ENCODE peak calls at places on chromosome 1, in five cellular contexts. H is stomach, F is HepG2, Q is ovary, A is A549. Y is an unnamed sample.

GRCh38 chr1:228408041-228408868 is 1.6 kb upstream of the TRIM11 start:
- DNase-seq in Q (peak; percentile 18), F (no peak), H (no peak), A (no peak), Y (no peak)

GRCh38 chr1:147491098-147491497 is 50.2 kb upstream of the BCL9 start:
- DNase-seq in F (no peak), H (no peak), Q (no peak), A (no peak), Y (no peak)

GRCh38 chr1:178684542-178685000 is 40.5 kb upstream of the RALGPS2 start:
- DNase-seq in Q (no peak), F (peak; percentile 52), H (no peak), A (peak; percentile 33), Y (no peak)

GRCh38 chr1:154434346-154435075 is 29.4 kb downstream of the IL6R start:
- DNase-seq in H (peak; percentile 81), A (no peak), F (no peak), Q (peak; percentile 85), Y (peak; percentile 80)

GRCh38 chr1:3564921-3565831 is 46.1 kb downstream of the MEGF6 start:
- DNase-seq in H (peak; percentile 40), F (no peak), Q (no peak), A (peak; percentile 73), Y (no peak)

GRCh38 chr1:3742439-3743298 is 9.6 kb upstream of the CCDC27 start:
- DNase-seq in H (no peak), A (no peak), Q (no peak), F (no peak), Y (no peak)

GRCh38 chr1:7366955-7367665 is 404.0 kb upstream of the VAMP3 start:
- DNase-seq in Q (no peak), H (no peak), A (no peak), F (no peak), Y (peak; percentile 77)

GRCh38 chr1:2449636-2450454 is 26.2 kb upstream of the PLCH2 start:
- DNase-seq in A (no peak), H (no peak), Q (no peak), F (peak; percentile 14), Y (no peak)

GRCh38 chr1:225882699-225883615 is 777 bp upstream of the TMEM63A start:
- DNase-seq in F (peak; percentile 15), H (peak; percentile 73), Q (peak; percentile 68), A (peak; percentile 60), Y (peak; percentile 61)

GRCh38 chr1:61749574-61749973 is 7.3 kb downstream of the PATJ start:
- DNase-seq in H (no peak), F (no peak), A (no peak), Q (no peak), Y (no peak)

GRCh38 chr1:3459940-3460652 is 5.6 kb downstream of the ARHGEF16 start:
- DNase-seq in Q (no peak), A (no peak), H (peak; percentile 89), F (peak; percentile 75), Y (peak; percentile 91)

GRCh38 chr1:210618379-210618778 is 289.7 kb downstream of the HHAT start:
- DNase-seq in F (no peak), A (no peak), H (no peak), Q (no peak), Y (no peak)

GRCh38 chr1:234670936-234671628 is 61.1 kb upstream of the IRF2BP2 start:
- DNase-seq in Q (no peak), A (no peak), F (peak; percentile 38), H (no peak), Y (no peak)

GRCh38 chr1:206059354-206059915 is 6.5 kb downstream of the RHEX start:
- DNase-seq in Q (no peak), H (no peak), F (no peak), A (no peak), Y (no peak)

GRCh38 chr1:89603651-89604413 is 29.1 kb upstream of the LRRC8C start:
- DNase-seq in Q (no peak), F (no peak), H (no peak), A (no peak), Y (no peak)

GRCh38 chr1:59605761-59606160 is 209.0 kb upstream of the HOOK1 start:
- DNase-seq in H (no peak), Q (no peak), F (no peak), A (no peak), Y (no peak)

GRCh38 chr1:227828773-227829172 is 13.3 kb downstream of the PRSS38 start:
- DNase-seq in H (no peak), A (no peak), F (no peak), Q (no peak), Y (no peak)

GRCh38 chr1:9061949-9062555 is 7.4 kb downstream of the SLC2A5 start:
- DNase-seq in H (no peak), A (no peak), F (no peak), Q (no peak), Y (no peak)

GRCh38 chr1:236451796-236452373 is 57.8 kb downstream of the EDARADD start:
- DNase-seq in H (peak; percentile 37), F (peak; percentile 28), A (peak; percentile 40), Q (no peak), Y (peak; percentile 16)

GRCh38 chr1:70826428-70826827 is 221.2 kb downstream of the PTGER3 start:
- DNase-seq in Q (no peak), F (no peak), H (no peak), A (no peak), Y (no peak)

GRCh38 chr1:22711591-22712501 is 1.2 kb downstream of the EPHB2 start:
- DNase-seq in Q (no peak), A (no peak), F (no peak), H (no peak), Y (peak; percentile 47)

GRCh38 chr1:203537806-203538464 is 44.0 kb downstream of the OPTC start:
- DNase-seq in F (peak; percentile 73), H (peak; percentile 89), Q (no peak), A (no peak), Y (no peak)

GRCh38 chr1:53957231-53957818 is 11.2 kb downstream of the LRRC42 start:
- DNase-seq in F (peak; percentile 80), H (no peak), A (no peak), Q (no peak), Y (no peak)

GRCh38 chr1:114208659-114209215 is 55.1 kb upstream of the SYT6 start:
- DNase-seq in A (no peak), Q (no peak), F (no peak), H (no peak), Y (no peak)

GRCh38 chr1:5423109-5423508 is 569.1 kb downstream of the NPHP4 start:
- DNase-seq in H (no peak), F (no peak), Q (no peak), A (no peak), Y (no peak)

GRCh38 chr1:115158181-115158580 is 68.9 kb upstream of the TSPAN2 start:
- DNase-seq in A (no peak), F (no peak), Q (peak; percentile 50), H (no peak), Y (no peak)

GRCh38 chr1:161192476-161193465 is 6.1 kb downstream of the ADAMTS4 start:
- DNase-seq in F (peak; percentile 72), H (peak; percentile 72), A (peak; percentile 84), Q (peak; percentile 79), Y (peak; percentile 71)

GRCh38 chr1:46667782-46668760 is at the start of gene ATPAF1:
- DNase-seq in H (peak; percentile 75), Q (peak; percentile 65), F (peak; percentile 41), A (peak; percentile 77), Y (peak; percentile 73)

GRCh38 chr1:54287821-54288220 is 87.9 kb downstream of the MRPL37 start:
- DNase-seq in H (no peak), A (no peak), Q (peak; percentile 54), F (no peak), Y (no peak)

GRCh38 chr1:32893198-32894018 is 7.1 kb downstream of the HPCA start:
- DNase-seq in A (peak; percentile 41), F (no peak), Q (peak; percentile 71), H (peak; percentile 48), Y (peak; percentile 83)

GRCh38 chr1:12435639-12436344 is 182.2 kb downstream of the DHRS3 start:
- DNase-seq in A (no peak), H (no peak), F (no peak), Q (no peak), Y (no peak)

GRCh38 chr1:65066379-65066765 is 81.6 kb upstream of the AK4 start:
- DNase-seq in F (no peak), A (peak; percentile 16), H (no peak), Q (no peak), Y (no peak)

GRCh38 chr1:76158126-76158525 is 83.6 kb downstream of the ST6GALNAC3 start:
- DNase-seq in A (no peak), Q (no peak), H (no peak), F (no peak), Y (no peak)

GRCh38 chr1:2840036-2840809 is 38.7 kb upstream of the TTC34 start:
- DNase-seq in Q (no peak), F (no peak), A (no peak), H (no peak), Y (no peak)

GRCh38 chr1:198699167-198700015 is 60.6 kb downstream of the PTPRC start:
- DNase-seq in F (peak; percentile 30), A (peak; percentile 38), Q (no peak), H (peak; percentile 63), Y (peak; percentile 58)

GRCh38 chr1:155083865-155084721 is 5.5 kb downstream of the EFNA3 start:
- DNase-seq in H (no peak), Q (peak; percentile 67), A (no peak), F (peak; percentile 44), Y (peak; percentile 72)

GRCh38 chr1:200670215-200671118 is 760 bp upstream of the DDX59 start:
- DNase-seq in Q (no peak), A (peak; percentile 67), H (peak; percentile 34), F (peak; percentile 24), Y (peak; percentile 51)
- TF ChIP-seq POLR2A in Q (peak; percentile 12), A (no peak), H (no peak), F (no peak), Y (no peak)

GRCh38 chr1:150281758-150282557 is at the start of gene CIART:
- DNase-seq in F (no peak), H (peak; percentile 93), Q (peak; percentile 96), A (peak; percentile 93), Y (peak; percentile 82)
- TF ChIP-seq EP300 in F (no peak), H (peak; percentile 87), Q (peak; percentile 60), A (no peak), Y (peak; percentile 84)

GRCh38 chr1:119316870-119317416 is 51.6 kb upstream of the HAO2 start:
- DNase-seq in H (no peak), A (peak; percentile 3), Q (no peak), F (no peak), Y (no peak)
- TF ChIP-seq CTCF in H (no peak), A (no peak), Q (no peak), F (peak; percentile 41), Y (no peak)

GRCh38 chr1:27883536-27884181 is 11.3 kb downstream of the THEMIS2 start:
- DNase-seq in H (no peak), F (no peak), Q (no peak), A (no peak), Y (no peak)
- TF ChIP-seq POLR2A in H (no peak), F (no peak), Q (no peak), A (no peak), Y (no peak)

GRCh38 chr1:118185083-118185899 is at the start of gene SPAG17:
- DNase-seq in H (peak; percentile 72), F (no peak), A (peak; percentile 4), Q (peak; percentile 30), Y (peak; percentile 48)
- TF ChIP-seq EP300 in H (no peak), F (no peak), A (no peak), Q (no peak), Y (no peak)

GRCh38 chr1:39799770-39800470 is 11.3 kb upstream of the BMP8B start:
- DNase-seq in A (peak; percentile 65), F (peak; percentile 52), Q (peak; percentile 35), H (peak; percentile 72), Y (peak; percentile 84)
- TF ChIP-seq CTCF in A (peak; percentile 59), F (peak; percentile 72), Q (peak; percentile 22), H (peak; percentile 59), Y (peak; percentile 95)